ENCODE peak calls at places on chromosomes 6 and 20, in ten cellular contexts. One of them, this sample, is unnamed.

GRCh38 chr20:60729119-60729900 is 522.8 kb upstream of the CDH4 start:
- DNase-seq in stimulated activated CD8-positive, alpha-beta memory T cell treated with anti-CD3 and anti-CD28 coated beads, Interleukin-15, amount 100 ng/mL, for 24 hours: no peak
- DNase-seq in HTR-8/SVneo: no peak
- DNase-seq in mesenteric fat pad: no peak
- DNase-seq in iPS-NIHi11: peak
- DNase-seq in stimulated activated naive CD8-positive, alpha-beta T cell treated with anti-CD3 and anti-CD28 coated beads, Interleukin-15, Interleukin-2, amounts not matched to agents 100 U/mL and 50 U/mL, for 24 hours: no peak
- DNase-seq in NCI-H1105: no peak
- DNase-seq in NT2/D1: no peak
- DNase-seq in stimulated activated CD4-positive, alpha-beta T cell treated with anti-CD3 and anti-CD28 coated beads, Interleukin-15, amount 100 ng/mL, for 1 hour: no peak
- DNase-seq in colonic mucosa: no peak
- DNase-seq in this sample: no peak

GRCh38 chr6:95978230-95978629 is 37.5 kb upstream of the FUT9 start:
- DNase-seq in iPS-NIHi11: no peak
- DNase-seq in NCI-H1105: no peak
- DNase-seq in NT2/D1: no peak
- DNase-seq in stimulated activated naive CD8-positive, alpha-beta T cell treated with anti-CD3 and anti-CD28 coated beads, Interleukin-15, Interleukin-2, amounts not matched to agents 100 U/mL and 50 U/mL, for 24 hours: no peak
- DNase-seq in HTR-8/SVneo: no peak
- DNase-seq in stimulated activated CD8-positive, alpha-beta memory T cell treated with anti-CD3 and anti-CD28 coated beads, Interleukin-15, amount 100 ng/mL, for 24 hours: no peak
- DNase-seq in stimulated activated CD4-positive, alpha-beta T cell treated with anti-CD3 and anti-CD28 coated beads, Interleukin-15, amount 100 ng/mL, for 1 hour: no peak
- DNase-seq in colonic mucosa: no peak
- DNase-seq in mesenteric fat pad: no peak
- DNase-seq in this sample: no peak

GRCh38 chr6:111030008-111031006 is 48.5 kb downstream of the RPF2 start:
- DNase-seq in stimulated activated naive CD8-positive, alpha-beta T cell treated with anti-CD3 and anti-CD28 coated beads, Interleukin-15, Interleukin-2, amounts not matched to agents 100 U/mL and 50 U/mL, for 24 hours: no peak
- DNase-seq in stimulated activated CD8-positive, alpha-beta memory T cell treated with anti-CD3 and anti-CD28 coated beads, Interleukin-15, amount 100 ng/mL, for 24 hours: no peak
- DNase-seq in HTR-8/SVneo: no peak
- DNase-seq in NT2/D1: no peak
- DNase-seq in colonic mucosa: no peak
- DNase-seq in stimulated activated CD4-positive, alpha-beta T cell treated with anti-CD3 and anti-CD28 coated beads, Interleukin-15, amount 100 ng/mL, for 1 hour: no peak
- DNase-seq in iPS-NIHi11: no peak
- DNase-seq in NCI-H1105: no peak
- DNase-seq in mesenteric fat pad: no peak
- DNase-seq in this sample: no peak

GRCh38 chr6:62286470-62286843 is 432 bp upstream of the KHDRBS2 start:
- DNase-seq in colonic mucosa: no peak
- DNase-seq in HTR-8/SVneo: no peak
- DNase-seq in iPS-NIHi11: no peak
- DNase-seq in NT2/D1: no peak
- DNase-seq in stimulated activated naive CD8-positive, alpha-beta T cell treated with anti-CD3 and anti-CD28 coated beads, Interleukin-15, Interleukin-2, amounts not matched to agents 100 U/mL and 50 U/mL, for 24 hours: no peak
- DNase-seq in mesenteric fat pad: no peak
- DNase-seq in NCI-H1105: no peak
- DNase-seq in stimulated activated CD4-positive, alpha-beta T cell treated with anti-CD3 and anti-CD28 coated beads, Interleukin-15, amount 100 ng/mL, for 1 hour: no peak
- DNase-seq in stimulated activated CD8-positive, alpha-beta memory T cell treated with anti-CD3 and anti-CD28 coated beads, Interleukin-15, amount 100 ng/mL, for 24 hours: no peak
- DNase-seq in this sample: no peak

GRCh38 chr6:53179961-53180651 is 31.5 kb upstream of the GCM1 start:
- DNase-seq in NCI-H1105: peak
- DNase-seq in stimulated activated CD8-positive, alpha-beta memory T cell treated with anti-CD3 and anti-CD28 coated beads, Interleukin-15, amount 100 ng/mL, for 24 hours: no peak
- DNase-seq in iPS-NIHi11: no peak
- DNase-seq in mesenteric fat pad: no peak
- DNase-seq in colonic mucosa: peak
- DNase-seq in HTR-8/SVneo: no peak
- DNase-seq in stimulated activated CD4-positive, alpha-beta T cell treated with anti-CD3 and anti-CD28 coated beads, Interleukin-15, amount 100 ng/mL, for 1 hour: no peak
- DNase-seq in stimulated activated naive CD8-positive, alpha-beta T cell treated with anti-CD3 and anti-CD28 coated beads, Interleukin-15, Interleukin-2, amounts not matched to agents 100 U/mL and 50 U/mL, for 24 hours: peak
- DNase-seq in NT2/D1: no peak
- DNase-seq in this sample: no peak

GRCh38 chr20:36434383-36434782 is 106.9 kb upstream of the MYL9 start:
- DNase-seq in HTR-8/SVneo: no peak
- DNase-seq in stimulated activated CD4-positive, alpha-beta T cell treated with anti-CD3 and anti-CD28 coated beads, Interleukin-15, amount 100 ng/mL, for 1 hour: no peak
- DNase-seq in NT2/D1: no peak
- DNase-seq in stimulated activated CD8-positive, alpha-beta memory T cell treated with anti-CD3 and anti-CD28 coated beads, Interleukin-15, amount 100 ng/mL, for 24 hours: no peak
- DNase-seq in iPS-NIHi11: no peak
- DNase-seq in NCI-H1105: no peak
- DNase-seq in colonic mucosa: no peak
- DNase-seq in mesenteric fat pad: no peak
- DNase-seq in stimulated activated naive CD8-positive, alpha-beta T cell treated with anti-CD3 and anti-CD28 coated beads, Interleukin-15, Interleukin-2, amounts not matched to agents 100 U/mL and 50 U/mL, for 24 hours: no peak
- DNase-seq in this sample: no peak

GRCh38 chr6:73285674-73286283 is 22.8 kb upstream of the KHDC1 start:
- DNase-seq in NCI-H1105: no peak
- DNase-seq in colonic mucosa: no peak
- DNase-seq in HTR-8/SVneo: peak
- DNase-seq in NT2/D1: no peak
- DNase-seq in stimulated activated naive CD8-positive, alpha-beta T cell treated with anti-CD3 and anti-CD28 coated beads, Interleukin-15, Interleukin-2, amounts not matched to agents 100 U/mL and 50 U/mL, for 24 hours: no peak
- DNase-seq in stimulated activated CD4-positive, alpha-beta T cell treated with anti-CD3 and anti-CD28 coated beads, Interleukin-15, amount 100 ng/mL, for 1 hour: no peak
- DNase-seq in stimulated activated CD8-positive, alpha-beta memory T cell treated with anti-CD3 and anti-CD28 coated beads, Interleukin-15, amount 100 ng/mL, for 24 hours: no peak
- DNase-seq in iPS-NIHi11: peak
- DNase-seq in mesenteric fat pad: no peak
- DNase-seq in this sample: no peak

GRCh38 chr6:133587841-133588240 is 301.1 kb upstream of the TCF21 start:
- DNase-seq in HTR-8/SVneo: no peak
- DNase-seq in stimulated activated naive CD8-positive, alpha-beta T cell treated with anti-CD3 and anti-CD28 coated beads, Interleukin-15, Interleukin-2, amounts not matched to agents 100 U/mL and 50 U/mL, for 24 hours: no peak
- DNase-seq in iPS-NIHi11: no peak
- DNase-seq in colonic mucosa: no peak
- DNase-seq in stimulated activated CD4-positive, alpha-beta T cell treated with anti-CD3 and anti-CD28 coated beads, Interleukin-15, amount 100 ng/mL, for 1 hour: no peak
- DNase-seq in NT2/D1: no peak
- DNase-seq in stimulated activated CD8-positive, alpha-beta memory T cell treated with anti-CD3 and anti-CD28 coated beads, Interleukin-15, amount 100 ng/mL, for 24 hours: no peak
- DNase-seq in NCI-H1105: no peak
- DNase-seq in mesenteric fat pad: no peak
- DNase-seq in this sample: no peak

GRCh38 chr20:63098195-63098810 is 91.5 kb upstream of the BHLHE23 start:
- DNase-seq in HTR-8/SVneo: no peak
- DNase-seq in stimulated activated naive CD8-positive, alpha-beta T cell treated with anti-CD3 and anti-CD28 coated beads, Interleukin-15, Interleukin-2, amounts not matched to agents 100 U/mL and 50 U/mL, for 24 hours: no peak
- DNase-seq in colonic mucosa: no peak
- DNase-seq in NCI-H1105: no peak
- DNase-seq in NT2/D1: no peak
- DNase-seq in stimulated activated CD8-positive, alpha-beta memory T cell treated with anti-CD3 and anti-CD28 coated beads, Interleukin-15, amount 100 ng/mL, for 24 hours: no peak
- DNase-seq in mesenteric fat pad: no peak
- DNase-seq in stimulated activated CD4-positive, alpha-beta T cell treated with anti-CD3 and anti-CD28 coated beads, Interleukin-15, amount 100 ng/mL, for 1 hour: no peak
- DNase-seq in iPS-NIHi11: peak
- DNase-seq in this sample: no peak

GRCh38 chr6:4169028-4169789 is 33.8 kb upstream of the ECI2 start:
- DNase-seq in mesenteric fat pad: no peak
- DNase-seq in NCI-H1105: no peak
- DNase-seq in iPS-NIHi11: peak
- DNase-seq in stimulated activated CD4-positive, alpha-beta T cell treated with anti-CD3 and anti-CD28 coated beads, Interleukin-15, amount 100 ng/mL, for 1 hour: no peak
- DNase-seq in stimulated activated CD8-positive, alpha-beta memory T cell treated with anti-CD3 and anti-CD28 coated beads, Interleukin-15, amount 100 ng/mL, for 24 hours: no peak
- DNase-seq in colonic mucosa: no peak
- DNase-seq in stimulated activated naive CD8-positive, alpha-beta T cell treated with anti-CD3 and anti-CD28 coated beads, Interleukin-15, Interleukin-2, amounts not matched to agents 100 U/mL and 50 U/mL, for 24 hours: no peak
- DNase-seq in NT2/D1: peak
- DNase-seq in HTR-8/SVneo: no peak
- DNase-seq in this sample: no peak

GRCh38 chr6:139124887-139125672 is 9.8 kb upstream of the HECA start:
- DNase-seq in mesenteric fat pad: no peak
- DNase-seq in stimulated activated naive CD8-positive, alpha-beta T cell treated with anti-CD3 and anti-CD28 coated beads, Interleukin-15, Interleukin-2, amounts not matched to agents 100 U/mL and 50 U/mL, for 24 hours: peak
- DNase-seq in NT2/D1: peak
- DNase-seq in NCI-H1105: no peak
- DNase-seq in iPS-NIHi11: peak
- DNase-seq in HTR-8/SVneo: peak
- DNase-seq in stimulated activated CD4-positive, alpha-beta T cell treated with anti-CD3 and anti-CD28 coated beads, Interleukin-15, amount 100 ng/mL, for 1 hour: peak
- DNase-seq in stimulated activated CD8-positive, alpha-beta memory T cell treated with anti-CD3 and anti-CD28 coated beads, Interleukin-15, amount 100 ng/mL, for 24 hours: no peak
- DNase-seq in colonic mucosa: peak
- DNase-seq in this sample: peak

GRCh38 chr20:64145458-64146300 is 18.6 kb upstream of the MYT1 start:
- DNase-seq in NT2/D1: no peak
- DNase-seq in HTR-8/SVneo: no peak
- DNase-seq in stimulated activated CD8-positive, alpha-beta memory T cell treated with anti-CD3 and anti-CD28 coated beads, Interleukin-15, amount 100 ng/mL, for 24 hours: no peak
- DNase-seq in mesenteric fat pad: no peak
- DNase-seq in colonic mucosa: no peak
- DNase-seq in stimulated activated naive CD8-positive, alpha-beta T cell treated with anti-CD3 and anti-CD28 coated beads, Interleukin-15, Interleukin-2, amounts not matched to agents 100 U/mL and 50 U/mL, for 24 hours: peak
- DNase-seq in stimulated activated CD4-positive, alpha-beta T cell treated with anti-CD3 and anti-CD28 coated beads, Interleukin-15, amount 100 ng/mL, for 1 hour: no peak
- DNase-seq in iPS-NIHi11: peak
- DNase-seq in NCI-H1105: no peak
- DNase-seq in this sample: no peak

GRCh38 chr20:64180673-64181072 is 16.4 kb downstream of the MYT1 start:
- DNase-seq in NT2/D1: no peak
- DNase-seq in stimulated activated CD8-positive, alpha-beta memory T cell treated with anti-CD3 and anti-CD28 coated beads, Interleukin-15, amount 100 ng/mL, for 24 hours: no peak
- DNase-seq in HTR-8/SVneo: no peak
- DNase-seq in stimulated activated CD4-positive, alpha-beta T cell treated with anti-CD3 and anti-CD28 coated beads, Interleukin-15, amount 100 ng/mL, for 1 hour: no peak
- DNase-seq in iPS-NIHi11: no peak
- DNase-seq in colonic mucosa: no peak
- DNase-seq in stimulated activated naive CD8-positive, alpha-beta T cell treated with anti-CD3 and anti-CD28 coated beads, Interleukin-15, Interleukin-2, amounts not matched to agents 100 U/mL and 50 U/mL, for 24 hours: no peak
- DNase-seq in NCI-H1105: no peak
- DNase-seq in mesenteric fat pad: no peak
- DNase-seq in this sample: no peak

GRCh38 chr6:81772741-81773140 is 20.3 kb upstream of the TENT5A start:
- DNase-seq in colonic mucosa: no peak
- DNase-seq in stimulated activated naive CD8-positive, alpha-beta T cell treated with anti-CD3 and anti-CD28 coated beads, Interleukin-15, Interleukin-2, amounts not matched to agents 100 U/mL and 50 U/mL, for 24 hours: no peak
- DNase-seq in stimulated activated CD4-positive, alpha-beta T cell treated with anti-CD3 and anti-CD28 coated beads, Interleukin-15, amount 100 ng/mL, for 1 hour: no peak
- DNase-seq in NCI-H1105: no peak
- DNase-seq in iPS-NIHi11: no peak
- DNase-seq in mesenteric fat pad: no peak
- DNase-seq in NT2/D1: no peak
- DNase-seq in HTR-8/SVneo: no peak
- DNase-seq in stimulated activated CD8-positive, alpha-beta memory T cell treated with anti-CD3 and anti-CD28 coated beads, Interleukin-15, amount 100 ng/mL, for 24 hours: no peak
- DNase-seq in this sample: peak

GRCh38 chr20:48567145-48567544 is 260.7 kb downstream of the PREX1 start:
- DNase-seq in NT2/D1: no peak
- DNase-seq in mesenteric fat pad: no peak
- DNase-seq in HTR-8/SVneo: no peak
- DNase-seq in colonic mucosa: no peak
- DNase-seq in stimulated activated CD8-positive, alpha-beta memory T cell treated with anti-CD3 and anti-CD28 coated beads, Interleukin-15, amount 100 ng/mL, for 24 hours: no peak
- DNase-seq in iPS-NIHi11: no peak
- DNase-seq in stimulated activated naive CD8-positive, alpha-beta T cell treated with anti-CD3 and anti-CD28 coated beads, Interleukin-15, Interleukin-2, amounts not matched to agents 100 U/mL and 50 U/mL, for 24 hours: no peak
- DNase-seq in NCI-H1105: no peak
- DNase-seq in stimulated activated CD4-positive, alpha-beta T cell treated with anti-CD3 and anti-CD28 coated beads, Interleukin-15, amount 100 ng/mL, for 1 hour: no peak
- DNase-seq in this sample: no peak

GRCh38 chr20:34579936-34580587 is 21.5 kb downstream of the MAP1LC3A start:
- DNase-seq in stimulated activated naive CD8-positive, alpha-beta T cell treated with anti-CD3 and anti-CD28 coated beads, Interleukin-15, Interleukin-2, amounts not matched to agents 100 U/mL and 50 U/mL, for 24 hours: no peak
- DNase-seq in NT2/D1: no peak
- DNase-seq in NCI-H1105: no peak
- DNase-seq in mesenteric fat pad: peak
- DNase-seq in stimulated activated CD4-positive, alpha-beta T cell treated with anti-CD3 and anti-CD28 coated beads, Interleukin-15, amount 100 ng/mL, for 1 hour: no peak
- DNase-seq in stimulated activated CD8-positive, alpha-beta memory T cell treated with anti-CD3 and anti-CD28 coated beads, Interleukin-15, amount 100 ng/mL, for 24 hours: no peak
- DNase-seq in iPS-NIHi11: no peak
- DNase-seq in HTR-8/SVneo: no peak
- DNase-seq in colonic mucosa: peak
- DNase-seq in this sample: no peak